ENCODE peak calls at places on chromosomes 13 and 19, in four cellular contexts. One of them, this sample, is unnamed. For H3K4me1, the result is how much of the 10 kb centered on the place peaks cover.

GRCh38 chr13:57832187-57832586 is 200.6 kb downstream of the PCDH17 start:
- DNase-seq in stomach: no peak
- DNase-seq in uterus: no peak
- DNase-seq in heart left ventricle: no peak
- DNase-seq in this sample: no peak

GRCh38 chr19:3556978-3557460 is 367 bp downstream of the MFSD12 start:
- DNase-seq in uterus: no peak
- DNase-seq in heart left ventricle: no peak
- DNase-seq in stomach: peak
- DNase-seq in this sample: no peak

GRCh38 chr19:11673608-11674041 is 65.1 kb downstream of the ZNF823 start:
- DNase-seq in stomach: peak
- DNase-seq in heart left ventricle: peak
- DNase-seq in uterus: peak
- DNase-seq in this sample: peak

GRCh38 chr13:49867834-49868233 is 68.3 kb downstream of the SPRYD7 start:
- DNase-seq in heart left ventricle: no peak
- DNase-seq in uterus: no peak
- DNase-seq in stomach: no peak
- DNase-seq in this sample: no peak

GRCh38 chr13:37709318-37709717 is 110.8 kb upstream of the POSTN start:
- DNase-seq in uterus: no peak
- DNase-seq in stomach: no peak
- DNase-seq in heart left ventricle: no peak
- DNase-seq in this sample: no peak

GRCh38 chr13:68257111-68257842 is 1027.1 kb upstream of the PCDH9 start:
- DNase-seq in stomach: no peak
- DNase-seq in heart left ventricle: no peak
- DNase-seq in uterus: no peak
- DNase-seq in this sample: peak

GRCh38 chr19:57075125-57075524 is 44.7 kb upstream of the USP29 start:
- DNase-seq in uterus: no peak
- DNase-seq in heart left ventricle: no peak
- DNase-seq in stomach: no peak
- DNase-seq in this sample: no peak

GRCh38 chr13:21033224-21033855 is 28.0 kb downstream of the LATS2 start:
- DNase-seq in uterus: no peak
- DNase-seq in stomach: peak
- DNase-seq in heart left ventricle: peak
- DNase-seq in this sample: peak

GRCh38 chr13:61685683-61686013 is 270.0 kb upstream of the PCDH20 start:
- DNase-seq in stomach: no peak
- DNase-seq in heart left ventricle: no peak
- DNase-seq in uterus: no peak
- DNase-seq in this sample: peak

DNA sequence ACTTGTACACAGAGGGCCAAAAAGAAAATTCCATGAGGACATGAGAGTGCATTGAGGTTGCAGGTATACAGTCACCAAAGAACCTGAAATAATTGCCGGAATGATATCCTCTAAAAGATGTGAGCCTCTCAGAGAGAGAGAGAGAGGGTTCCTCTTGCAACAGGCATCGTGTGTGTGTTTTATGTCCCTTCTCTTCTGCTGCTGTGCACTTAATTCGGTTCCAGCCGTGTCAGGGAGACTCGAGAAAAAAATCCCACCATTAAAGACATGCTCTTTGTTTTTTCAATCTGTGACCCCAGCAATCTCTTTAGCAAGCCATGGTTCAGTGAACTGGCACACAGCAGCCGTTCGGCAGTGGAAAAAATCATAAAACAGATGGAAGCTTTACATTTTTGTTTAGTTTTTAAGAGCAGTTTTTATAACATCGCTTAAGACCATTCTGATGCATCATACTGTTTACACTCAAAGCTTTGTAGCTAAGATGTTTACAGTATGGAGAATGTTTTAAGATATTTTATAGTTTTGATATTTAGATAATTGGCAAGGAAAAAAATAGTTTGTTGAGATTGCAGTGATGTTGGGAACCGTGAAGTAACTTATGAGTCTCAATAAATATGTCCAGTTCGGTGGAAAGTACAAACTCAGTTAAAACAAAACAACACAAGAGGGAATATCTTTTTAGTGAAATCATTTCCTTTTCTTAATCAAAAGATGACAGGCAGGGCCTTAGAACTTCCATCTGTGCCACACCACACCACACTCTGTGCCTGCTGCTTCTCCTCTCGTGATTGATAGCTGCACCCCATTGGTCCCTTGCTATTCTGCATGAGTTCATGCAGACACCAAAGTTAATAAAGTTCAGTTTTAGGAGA is 31.2 kb upstream of the ZNF536 start:
- DNase-seq in uterus: no peak
- DNase-seq in heart left ventricle: no peak
- DNase-seq in stomach: peak
- DNase-seq in this sample: no peak
- H3K4me3 ChIP-seq in uterus: no peak
- H3K4me3 ChIP-seq in heart left ventricle: no peak
- H3K4me3 ChIP-seq in stomach: no peak
- H3K4me3 ChIP-seq in this sample: no peak

DNA sequence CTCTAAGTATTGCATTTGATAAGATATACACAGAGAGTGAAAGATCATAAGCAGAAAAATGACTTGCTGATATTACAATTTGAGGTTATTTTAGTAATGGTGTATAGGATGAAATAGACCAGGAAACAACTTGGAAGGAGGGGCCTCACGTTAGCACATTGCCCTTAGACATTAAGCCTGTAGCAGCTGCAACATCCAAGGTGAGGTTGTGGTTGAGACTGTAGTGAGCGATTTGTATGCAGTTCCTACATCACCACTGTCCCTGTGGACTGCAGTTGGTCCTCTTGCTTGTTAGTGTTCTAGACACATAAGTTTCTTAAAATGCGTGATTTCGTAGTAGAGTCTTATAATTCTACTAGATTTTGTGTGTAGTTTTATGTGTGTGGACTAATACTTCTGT is 311.3 kb downstream of the ATP8A2 start:
- DNase-seq in heart left ventricle: no peak
- DNase-seq in stomach: no peak
- DNase-seq in uterus: no peak
- DNase-seq in this sample: no peak
- H3K4me1 ChIP-seq in heart left ventricle: under half
- H3K4me1 ChIP-seq in stomach: under half
- H3K4me1 ChIP-seq in uterus: under half
- H3K4me1 ChIP-seq in this sample: under half

DNA sequence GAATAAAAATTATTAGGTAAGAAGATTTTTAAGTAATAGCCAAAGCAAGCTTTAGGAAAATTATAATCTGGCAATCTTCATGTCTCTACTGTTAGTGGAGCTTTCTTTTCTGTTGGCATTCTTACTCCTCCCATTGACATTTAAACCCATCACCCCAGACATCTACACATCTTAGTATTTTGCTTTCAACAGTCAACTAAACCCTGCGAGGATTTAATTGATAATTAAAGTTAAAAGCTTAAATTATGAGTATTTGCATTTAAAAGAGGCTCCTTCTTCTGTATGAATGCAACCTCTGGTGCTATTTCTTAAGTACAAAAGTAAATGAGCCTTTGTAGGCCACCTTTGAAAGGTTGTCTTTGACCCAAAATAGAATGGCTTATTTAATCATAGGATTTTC is 148.1 kb downstream of the DACH1 start:
- DNase-seq in heart left ventricle: no peak
- DNase-seq in stomach: no peak
- DNase-seq in uterus: no peak
- DNase-seq in this sample: no peak
- TF ChIP-seq POLR2A in heart left ventricle: no peak
- TF ChIP-seq POLR2A in stomach: no peak
- TF ChIP-seq POLR2A in uterus: no peak
- TF ChIP-seq POLR2A in this sample: no peak

GRCh38 chr13:106526748-106527488 is 8.5 kb downstream of the EFNB2 start:
- DNase-seq in uterus: no peak
- DNase-seq in heart left ventricle: no peak
- DNase-seq in stomach: no peak
- DNase-seq in this sample: no peak
- H3K4me3 ChIP-seq in uterus: no peak
- H3K4me3 ChIP-seq in heart left ventricle: peak
- H3K4me3 ChIP-seq in stomach: no peak
- H3K4me3 ChIP-seq in this sample: no peak

GRCh38 chr19:46904114-46905060 is 43.6 kb downstream of the ARHGAP35 start:
- DNase-seq in stomach: no peak
- DNase-seq in heart left ventricle: peak
- DNase-seq in uterus: peak
- DNase-seq in this sample: peak

GRCh38 chr19:46906221-46906620 is 45.4 kb downstream of the ARHGAP35 start:
- DNase-seq in stomach: no peak
- DNase-seq in uterus: no peak
- DNase-seq in heart left ventricle: no peak
- DNase-seq in this sample: no peak

GRCh38 chr19:46902402-46902766 is 41.6 kb downstream of the ARHGAP35 start:
- DNase-seq in heart left ventricle: no peak
- DNase-seq in stomach: peak
- DNase-seq in uterus: no peak
- DNase-seq in this sample: no peak

GRCh38 chr19:46901701-46902401 is 41.1 kb downstream of the ARHGAP35 start:
- DNase-seq in stomach: no peak
- DNase-seq in uterus: no peak
- DNase-seq in heart left ventricle: no peak
- DNase-seq in this sample: no peak

DNA sequence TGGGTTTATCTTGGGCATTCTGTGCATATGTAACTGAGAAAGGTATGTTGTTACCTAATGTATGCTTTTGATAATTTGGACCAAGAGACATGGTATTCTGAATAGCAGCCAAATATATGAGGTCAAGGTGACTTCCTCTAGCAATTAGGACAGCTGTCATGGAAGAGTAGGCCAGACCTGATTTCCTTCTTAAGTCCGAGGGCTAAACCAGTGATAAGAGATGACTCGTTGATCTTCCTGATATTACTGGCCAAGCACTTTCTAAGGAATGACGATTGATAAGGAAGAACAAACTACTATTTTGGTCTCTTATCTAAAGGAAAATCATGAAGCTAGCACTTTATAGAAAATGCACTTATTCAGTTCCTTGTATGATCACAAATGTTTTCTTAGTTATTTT is 42.7 kb downstream of the ARHGAP35 start:
- DNase-seq in uterus: no peak
- DNase-seq in stomach: no peak
- DNase-seq in heart left ventricle: no peak
- DNase-seq in this sample: no peak
- H3K4me1 ChIP-seq in uterus: under half
- H3K4me1 ChIP-seq in stomach: under half
- H3K4me1 ChIP-seq in heart left ventricle: half or more
- H3K4me1 ChIP-seq in this sample: under half

DNA sequence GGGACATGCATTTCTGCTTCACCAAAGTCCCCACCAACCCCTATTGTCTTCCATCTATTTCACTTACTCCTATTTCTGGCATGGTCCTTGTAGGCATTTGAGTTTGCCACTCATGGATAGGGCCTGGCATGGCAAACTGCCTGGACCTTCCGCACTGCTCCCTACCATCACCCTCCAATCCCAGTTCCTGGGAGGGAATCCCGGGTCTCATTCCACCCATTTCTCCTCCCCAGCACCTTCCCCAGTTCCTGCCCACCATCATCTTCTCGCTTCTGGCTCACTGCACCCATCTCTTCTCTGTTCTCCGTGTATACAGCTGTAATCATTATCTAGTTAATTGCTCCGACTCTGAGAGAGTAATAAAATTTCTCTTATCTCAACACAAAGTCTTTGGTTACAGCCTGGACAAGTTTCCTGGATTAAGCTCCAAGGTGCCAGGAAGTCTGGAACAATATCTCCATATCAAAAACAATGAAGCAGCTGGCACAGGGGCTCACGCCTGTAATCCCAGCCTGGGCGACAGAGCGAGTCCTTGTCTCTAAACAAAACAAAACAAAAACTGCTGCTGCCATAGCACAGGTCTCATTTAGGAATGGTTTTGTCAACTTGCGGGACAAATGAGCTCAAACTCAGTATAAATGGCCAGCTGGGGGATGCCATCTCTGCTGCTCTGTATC is 17.0 kb upstream of the COX7A1 start:
- DNase-seq in uterus: no peak
- DNase-seq in stomach: peak
- DNase-seq in heart left ventricle: peak
- DNase-seq in this sample: no peak
- TF ChIP-seq POLR2A in uterus: no peak
- TF ChIP-seq POLR2A in stomach: no peak
- TF ChIP-seq POLR2A in heart left ventricle: no peak
- TF ChIP-seq POLR2A in this sample: no peak